ENCODE peak calls at places on chromosomes 2 and 18, in four cellular contexts. G is A549, U is HepG2, H is K562. Z is an unnamed sample.

GRCh38 chr18:13377496-13377895 is 158.9 kb downstream of the LDLRAD4 start:
- DNase-seq in H (no peak), G (no peak), U (no peak), Z (no peak)

GRCh38 chr18:26480897-26481795 is 67.2 kb downstream of the KCTD1 start:
- DNase-seq in H (no peak), G (peak; percentile 95), U (peak; percentile 5), Z (no peak)

GRCh38 chr2:14543284-14543683 is 89.2 kb upstream of the LRATD1 start:
- DNase-seq in H (no peak), U (no peak), G (no peak), Z (no peak)

GRCh38 chr2:170084820-170085475 is 93.0 kb upstream of the MYO3B start:
- DNase-seq in U (no peak), G (no peak), H (no peak), Z (no peak)

GRCh38 chr2:144052103-144052502 is 467.8 kb downstream of the ZEB2 start:
- DNase-seq in H (no peak), U (no peak), G (no peak), Z (no peak)

GRCh38 chr18:61471832-61472406 is 138.7 kb downstream of the CDH20 start:
- DNase-seq in G (no peak), U (no peak), H (no peak), Z (no peak)

GRCh38 chr2:170359466-170359865 is 181.5 kb downstream of the MYO3B start:
- DNase-seq in H (no peak), U (no peak), G (no peak), Z (no peak)

GRCh38 chr2:222915092-222915957 is 54.5 kb downstream of the ACSL3 start:
- DNase-seq in G (peak; percentile 27), H (no peak), U (no peak), Z (no peak)

GRCh38 chr2:151844217-151844896 is 16.1 kb upstream of the ARL5A start:
- DNase-seq in H (no peak), G (no peak), U (no peak), Z (no peak)

GRCh38 chr2:133633851-133634250 is 65.6 kb upstream of the NCKAP5 start:
- DNase-seq in G (no peak), H (no peak), U (no peak), Z (no peak)

GRCh38 chr2:209391776-209392401 is 32.0 kb upstream of the MAP2 start:
- DNase-seq in H (no peak), U (no peak), G (peak; percentile 7), Z (no peak)

GRCh38 chr2:240731327-240731626 is 39.6 kb downstream of the AQP12A start:
- DNase-seq in G (no peak), U (no peak), H (no peak), Z (no peak)

GRCh38 chr2:12964904-12965539 is 248.3 kb downstream of the TRIB2 start:
- DNase-seq in G (no peak), H (peak; percentile 12), U (no peak), Z (no peak)

GRCh38 chr2:191869178-191869577 is 22.3 kb upstream of the CAVIN2 start:
- DNase-seq in G (peak; percentile 75), U (peak; percentile 67), H (peak; percentile 18), Z (peak; percentile 7)

GRCh38 chr2:111160758-111161157 is 40.0 kb downstream of the BCL2L11 start:
- DNase-seq in U (no peak), H (no peak), G (peak; percentile 38), Z (no peak)

GRCh38 chr18:35939166-35939565 is 33.3 kb upstream of the RMP24 start:
- DNase-seq in H (no peak), G (no peak), U (no peak), Z (no peak)

GRCh38 chr2:86455181-86455580 is 14.0 kb downstream of the KDM3A start:
- DNase-seq in G (no peak), U (no peak), H (no peak), Z (no peak)

GRCh38 chr2:168278424-168278888 is 31.1 kb upstream of the STK39 start:
- DNase-seq in H (no peak), U (peak; percentile 71), G (no peak), Z (no peak)

GRCh38 chr2:236405357-236405756 is 141.2 kb upstream of the ASB18 start:
- DNase-seq in H (no peak), U (no peak), G (no peak), Z (no peak)

GRCh38 chr2:228522276-228522675 is 340.8 kb upstream of the SPHKAP start:
- DNase-seq in G (no peak), U (no peak), H (no peak), Z (no peak)

GRCh38 chr2:218806346-218806978 is 24.5 kb downstream of the CYP27A1 start:
- DNase-seq in H (no peak), G (peak; percentile 14), U (peak; percentile 91), Z (peak; percentile 32)

GRCh38 chr2:67581751-67582150 is 184.6 kb downstream of the ETAA1 start:
- DNase-seq in U (no peak), G (no peak), H (no peak), Z (no peak)

GRCh38 chr2:1856922-1857321 is 112.6 kb upstream of the PXDN start:
- DNase-seq in G (peak; percentile 22), H (peak; percentile 23), U (no peak), Z (no peak)

GRCh38 chr2:215410932-215411285 is 25.0 kb downstream of the FN1 start:
- DNase-seq in H (no peak), G (peak; percentile 71), U (peak; percentile 57), Z (no peak)

GRCh38 chr2:241182531-241183133 is 5.8 kb upstream of the ANO7 start:
- DNase-seq in U (no peak), G (no peak), H (no peak), Z (no peak)

DNA sequence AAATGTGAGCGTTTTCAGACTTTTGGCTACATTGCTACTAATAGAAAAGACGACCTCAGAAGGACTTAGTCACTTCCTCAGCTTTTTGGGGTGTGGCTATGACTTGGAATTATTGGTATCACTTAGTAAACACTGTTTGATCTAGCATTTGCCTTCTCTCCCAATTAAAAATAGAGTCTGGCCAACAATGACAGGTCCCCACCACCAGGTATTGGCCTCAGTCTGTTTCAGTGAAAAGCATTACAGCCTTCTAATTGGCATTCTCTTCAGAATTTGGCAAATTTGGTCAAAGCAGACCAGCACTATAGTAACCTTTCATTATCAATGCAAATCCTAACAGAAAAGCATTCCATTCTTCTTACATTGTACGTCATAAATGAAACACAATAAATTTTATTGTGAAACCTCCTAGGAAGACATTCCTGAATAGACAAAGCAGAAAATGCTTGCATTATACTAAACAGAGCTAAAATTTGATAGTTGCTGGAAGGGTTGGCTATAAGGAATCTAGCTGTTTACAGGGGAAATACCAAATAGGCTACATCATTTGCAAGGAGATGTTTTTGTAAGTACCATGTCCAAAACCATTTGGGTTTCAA is 613.9 kb downstream of the IRS1 start:
- DNase-seq in G (peak; percentile 81), H (no peak), U (no peak), Z (no peak)
- TF ChIP-seq POLR2AphosphoS2 in G (no peak), H (no peak), U (no peak), Z (no peak)

GRCh38 chr2:26770986-26771586 is 7.0 kb downstream of the SLC35F6 start:
- DNase-seq in G (peak; percentile 78), H (peak; percentile 70), U (peak; percentile 62), Z (no peak)

GRCh38 chr2:26768759-26769500 is 4.8 kb downstream of the SLC35F6 start:
- DNase-seq in G (peak; percentile 69), H (peak; percentile 74), U (no peak), Z (no peak)

GRCh38 chr2:26776195-26776594 is 9.7 kb upstream of the CENPA start:
- DNase-seq in U (no peak), H (no peak), G (no peak), Z (no peak)

GRCh38 chr2:26769501-26769850 is 5.4 kb downstream of the SLC35F6 start:
- DNase-seq in U (no peak), G (no peak), H (no peak), Z (no peak)

GRCh38 chr2:26772064-26773001 is 8.2 kb downstream of the SLC35F6 start:
- DNase-seq in H (peak; percentile 57), G (peak; percentile 77), U (peak; percentile 83), Z (no peak)
- TF ChIP-seq POLR2A in H (no peak), G (no peak), U (no peak), Z (no peak)

GRCh38 chr2:46774499-46775228 is 140.9 kb downstream of the MCFD2 start:
- DNase-seq in U (no peak), H (no peak), G (no peak), Z (no peak)
- TF ChIP-seq POLR2AphosphoS2 in U (no peak), H (no peak), G (no peak), Z (no peak)

DNA sequence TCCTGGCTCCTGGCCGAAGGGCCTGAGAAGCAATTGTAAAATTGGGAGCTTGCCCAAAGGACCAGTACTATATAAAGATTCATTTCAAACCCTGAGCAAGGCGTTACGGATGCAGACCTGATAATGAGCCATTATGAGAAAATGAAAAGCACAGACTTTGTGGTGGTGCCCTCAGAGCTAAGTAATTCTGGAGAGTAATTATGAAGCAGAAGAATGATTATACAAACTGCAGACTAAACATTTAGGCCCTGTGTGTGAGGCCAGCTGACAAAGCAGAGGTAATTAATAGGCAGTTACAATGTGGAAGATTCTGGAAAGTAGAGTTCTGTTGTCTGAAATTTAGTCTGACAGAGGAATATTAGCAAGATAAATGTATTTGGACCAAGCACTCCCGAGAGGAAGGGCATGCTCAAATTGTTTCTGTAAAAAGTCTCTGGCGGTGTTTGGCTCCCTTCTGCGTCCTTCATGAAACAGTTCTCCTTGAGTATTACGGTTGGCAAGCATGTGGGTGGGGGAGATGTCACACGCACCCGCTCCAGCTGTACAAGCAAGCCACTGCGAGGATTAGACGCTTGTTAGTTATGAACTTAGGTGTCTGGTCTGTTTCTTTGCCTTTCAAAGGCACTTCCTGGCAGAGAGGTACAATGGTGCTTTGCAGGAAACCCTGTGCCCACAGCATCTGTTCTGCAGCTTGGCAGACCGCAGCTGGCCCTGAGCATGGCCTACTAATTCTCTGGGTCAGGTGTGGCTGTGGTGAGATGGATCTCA is 45.5 kb downstream of the CDC42EP3 start:
- DNase-seq in H (no peak), G (no peak), U (no peak), Z (peak; percentile 82)
- TF ChIP-seq POLR2A in H (no peak), G (no peak), U (no peak), Z (no peak)

GRCh38 chr2:216553841-216554240 is 55.2 kb downstream of the RPL37A start:
- DNase-seq in H (no peak), U (no peak), G (no peak), Z (no peak)

GRCh38 chr2:216555274-216555673 is 56.6 kb downstream of the RPL37A start:
- DNase-seq in U (no peak), G (no peak), H (no peak), Z (no peak)

GRCh38 chr2:216554286-216554685 is 55.6 kb downstream of the RPL37A start:
- DNase-seq in H (no peak), G (no peak), U (no peak), Z (no peak)

GRCh38 chr2:216556202-216556601 is 57.6 kb downstream of the RPL37A start:
- DNase-seq in H (no peak), U (no peak), G (no peak), Z (no peak)

GRCh38 chr2:216554755-216555154 is 56.1 kb downstream of the RPL37A start:
- DNase-seq in G (no peak), U (no peak), H (no peak), Z (no peak)
- TF ChIP-seq POLR2AphosphoS2 in G (no peak), U (no peak), H (no peak), Z (no peak)

DNA sequence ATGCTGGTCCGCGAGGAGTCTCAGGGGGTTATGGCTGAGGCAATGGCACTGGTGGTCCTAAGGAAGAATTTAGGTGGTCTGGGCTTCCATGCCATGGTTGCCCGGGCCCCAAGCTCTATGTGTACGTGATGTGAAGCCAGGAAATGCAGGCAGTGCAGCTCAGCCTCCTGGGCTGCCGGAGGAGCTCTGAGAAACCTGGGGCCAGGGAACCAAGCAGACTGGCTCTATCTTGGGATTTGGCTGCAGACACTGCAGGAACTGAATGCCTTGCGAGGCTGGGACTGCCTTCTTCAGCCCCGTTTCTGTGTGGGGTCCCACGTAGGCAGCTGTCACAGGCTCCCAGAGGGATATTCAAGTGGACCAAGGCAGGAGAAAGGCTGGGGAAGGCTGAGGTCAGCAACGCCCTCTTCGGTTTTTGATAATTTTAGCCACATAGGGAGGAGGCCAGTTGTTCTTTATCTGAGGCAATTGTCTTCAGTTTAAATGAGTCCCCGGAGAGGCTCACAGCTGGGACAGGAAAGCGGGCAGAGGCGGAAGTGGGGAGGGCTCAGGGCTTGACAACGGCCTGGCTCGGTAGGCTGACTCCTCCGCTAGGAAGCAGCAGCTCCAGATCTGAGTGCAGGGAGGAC is 77.7 kb downstream of the RHOB start:
- DNase-seq in H (peak; percentile 55), G (no peak), U (no peak), Z (no peak)
- TF ChIP-seq POLR2A in H (no peak), G (no peak), U (no peak), Z (no peak)